ENCODE peak calls at places on chromosomes 3 and 15, in five cellular contexts. L, G, K, J and C are unnamed samples.

GRCh38 chr3:157166115-157166514 is 6.2 kb upstream of the CCNL1 start:
- DNase-seq in K (no peak), J (no peak), L (no peak), G (no peak), C (no peak)

GRCh38 chr3:124063168-124063909 is 71.4 kb upstream of the ROPN1 start:
- DNase-seq in G (peak; percentile 47), J (no peak), L (no peak), K (no peak), C (no peak)

GRCh38 chr3:151285940-151286339 is 7.6 kb upstream of the P2RY14 start:
- DNase-seq in L (no peak), G (no peak), J (no peak), K (no peak), C (no peak)

GRCh38 chr3:122858373-122858772 is 63.5 kb downstream of the SLC49A4 start:
- DNase-seq in G (peak; percentile 58), L (no peak), K (no peak), J (no peak), C (no peak)

GRCh38 chr3:161268601-161269000 is 47.5 kb downstream of the NMD3 start:
- DNase-seq in L (no peak), G (no peak), K (no peak), J (no peak), C (peak; percentile 70)

GRCh38 chr3:39637807-39638206 is 170.3 kb downstream of the MOBP start:
- DNase-seq in G (peak; percentile 32), J (no peak), L (no peak), K (no peak), C (peak; percentile 43)

GRCh38 chr3:39541917-39542329 is 74.4 kb downstream of the MOBP start:
- DNase-seq in J (no peak), G (peak; percentile 50), K (no peak), L (no peak), C (no peak)

GRCh38 chr3:6099458-6100137 is 761.3 kb upstream of the GRM7 start:
- DNase-seq in K (peak; percentile 12), G (no peak), L (peak; percentile 19), J (no peak), C (no peak)

GRCh38 chr3:170054204-170054603 is 16.4 kb downstream of the GPR160 start:
- DNase-seq in L (no peak), J (no peak), G (no peak), K (no peak), C (no peak)

GRCh38 chr15:71329041-71329440 is 213.8 kb downstream of the THSD4 start:
- DNase-seq in J (peak; percentile 23), G (peak; percentile 50), L (peak; percentile 33), K (peak; percentile 83), C (no peak)

GRCh38 chr3:190031887-190032752 is 88.6 kb downstream of the P3H2 start:
- DNase-seq in K (no peak), L (no peak), J (no peak), G (no peak), C (no peak)

GRCh38 chr15:72934006-72934405 is 118.3 kb upstream of the NEO1 start:
- DNase-seq in G (peak; percentile 37), L (no peak), K (no peak), J (no peak), C (no peak)

GRCh38 chr3:61807865-61808276 is 246.5 kb downstream of the PTPRG start:
- DNase-seq in L (no peak), J (no peak), K (no peak), G (peak; percentile 71), C (no peak)

GRCh38 chr15:78739996-78740903 is 71.0 kb downstream of the ADAMTS7 start:
- DNase-seq in G (peak; percentile 38), K (no peak), L (peak; percentile 79), J (no peak), C (peak; percentile 91)

GRCh38 chr15:61275451-61275850 is 46.3 kb upstream of the RORA start:
- DNase-seq in J (no peak), K (no peak), L (no peak), G (no peak), C (no peak)

GRCh38 chr3:63231556-63231955 is 46.6 kb upstream of the SYNPR start:
- DNase-seq in G (no peak), J (no peak), L (no peak), K (no peak), C (no peak)

GRCh38 chr3:67646586-67647234 is 7.7 kb downstream of the SUCLG2 start:
- DNase-seq in K (no peak), J (no peak), G (peak; percentile 43), L (no peak), C (peak; percentile 45)

GRCh38 chr3:170907519-170908234 is 760 bp downstream of the EIF5A2 start:
- DNase-seq in J (no peak), L (no peak), G (peak; percentile 34), K (no peak), C (no peak)

GRCh38 chr3:77041156-77041696 is 1.3 kb downstream of the ROBO2 start:
- DNase-seq in L (no peak), K (no peak), G (no peak), J (no peak), C (no peak)

GRCh38 chr3:88149146-88149515 is 628 bp upstream of the C3orf38 start:
- DNase-seq in K (no peak), L (no peak), G (no peak), J (no peak), C (peak; percentile 38)

GRCh38 chr3:129597087-129597791 is 9.2 kb downstream of the PLXND1 start:
- DNase-seq in J (no peak), G (peak; percentile 70), K (peak; percentile 79), L (no peak), C (no peak)

GRCh38 chr3:168071535-168071934 is 24.2 kb downstream of the GOLIM4 start:
- DNase-seq in J (no peak), K (no peak), G (peak; percentile 68), L (no peak), C (peak; percentile 24)

GRCh38 chr3:180085122-180085710 is 48.5 kb upstream of the PEX5L start:
- DNase-seq in L (no peak), K (no peak), G (no peak), J (no peak), C (no peak)

GRCh38 chr3:158330820-158331219 is 220.9 kb downstream of the RSRC1 start:
- DNase-seq in J (no peak), G (peak; percentile 18), K (no peak), L (no peak), C (peak; percentile 43)

GRCh38 chr3:20837676-20838302 is 651.8 kb upstream of the SGO1 start:
- DNase-seq in J (no peak), G (no peak), K (no peak), L (no peak), C (no peak)

GRCh38 chr3:14506626-14507344 is 33.4 kb downstream of the GRIP2 start:
- DNase-seq in J (no peak), L (no peak), K (peak; percentile 11), G (no peak), C (no peak)

GRCh38 chr3:13769422-13769821 is 110.4 kb downstream of the WNT7A start:
- DNase-seq in G (no peak), J (no peak), L (no peak), K (no peak), C (no peak)

GRCh38 chr3:121800906-121801305 is 34.0 kb downstream of the IQCB1 start:
- DNase-seq in L (no peak), G (no peak), K (no peak), J (no peak), C (no peak)

DNA sequence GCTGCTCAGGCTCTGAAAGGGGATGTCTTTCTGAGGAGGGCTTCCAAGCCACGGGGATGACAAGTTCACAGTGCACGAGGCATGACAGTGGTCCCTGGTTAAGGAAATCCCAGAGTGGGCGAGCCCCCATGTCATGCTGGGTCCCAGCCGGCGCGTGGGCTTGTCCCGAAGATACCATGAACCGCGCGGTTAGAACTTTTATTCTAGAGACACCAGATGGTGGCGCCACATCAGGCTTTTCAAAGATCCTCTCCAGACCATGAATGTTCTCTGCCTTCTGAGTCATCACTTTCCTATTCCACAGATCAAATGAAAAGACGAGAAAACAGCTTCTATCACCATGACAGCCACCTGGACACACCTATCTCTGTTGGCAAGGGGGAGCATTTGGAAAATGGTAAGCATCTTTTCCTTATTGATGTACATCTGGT is 227.8 kb upstream of the LYSMD4 start:
- DNase-seq in K (no peak), L (peak; percentile 19), J (no peak), G (peak; percentile 61), C (no peak)
- TF ChIP-seq CTCF in K (no peak), L (no peak), J (no peak), G (peak; percentile 51), C (no peak)

GRCh38 chr15:65386886-65387285 is 9.1 kb upstream of the IGDCC3 start:
- DNase-seq in K (no peak), G (no peak), J (no peak), L (no peak), C (no peak)

GRCh38 chr15:65384895-65385867 is 7.4 kb upstream of the IGDCC3 start:
- DNase-seq in J (peak; percentile 51), G (peak; percentile 92), L (peak; percentile 90), K (peak; percentile 87), C (peak; percentile 91)

GRCh38 chr15:65386376-65386775 is 8.6 kb upstream of the IGDCC3 start:
- DNase-seq in G (no peak), L (no peak), J (no peak), K (no peak), C (no peak)

GRCh38 chr15:65384505-65384894 is 6.7 kb upstream of the IGDCC3 start:
- DNase-seq in K (no peak), J (no peak), L (no peak), G (no peak), C (no peak)

DNA sequence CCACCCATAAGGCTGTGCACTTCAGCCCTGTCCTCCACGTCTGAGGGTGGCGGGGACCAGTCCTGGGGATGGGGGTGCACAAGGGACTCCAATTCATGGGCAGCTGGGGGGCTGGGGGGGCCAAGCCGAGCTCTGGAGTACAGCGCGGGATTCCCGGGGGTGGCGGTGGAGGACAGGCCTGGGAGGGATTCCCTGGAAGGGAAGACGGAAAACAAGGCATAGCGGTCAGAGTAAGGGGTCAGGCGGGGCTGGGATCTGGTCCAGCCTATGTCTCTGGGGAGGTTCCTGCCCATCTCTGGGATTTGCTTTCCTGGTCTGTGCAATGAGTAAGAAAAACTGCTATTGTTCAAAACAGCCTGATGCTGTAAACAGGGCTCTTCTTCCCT is 8.1 kb upstream of the IGDCC3 start:
- DNase-seq in K (peak; percentile 67), G (peak; percentile 83), J (no peak), L (no peak), C (no peak)
- TF ChIP-seq CTCF in K (no peak), G (no peak), J (peak; percentile 19), L (no peak), C (no peak)

GRCh38 chr3:194130807-194131589 is 5.0 kb upstream of the HES1 start:
- DNase-seq in J (no peak), K (no peak), L (peak; percentile 70), G (peak; percentile 38), C (peak; percentile 70)
- TF ChIP-seq CTCF in J (no peak), K (no peak), L (no peak), G (no peak), C (no peak)

DNA sequence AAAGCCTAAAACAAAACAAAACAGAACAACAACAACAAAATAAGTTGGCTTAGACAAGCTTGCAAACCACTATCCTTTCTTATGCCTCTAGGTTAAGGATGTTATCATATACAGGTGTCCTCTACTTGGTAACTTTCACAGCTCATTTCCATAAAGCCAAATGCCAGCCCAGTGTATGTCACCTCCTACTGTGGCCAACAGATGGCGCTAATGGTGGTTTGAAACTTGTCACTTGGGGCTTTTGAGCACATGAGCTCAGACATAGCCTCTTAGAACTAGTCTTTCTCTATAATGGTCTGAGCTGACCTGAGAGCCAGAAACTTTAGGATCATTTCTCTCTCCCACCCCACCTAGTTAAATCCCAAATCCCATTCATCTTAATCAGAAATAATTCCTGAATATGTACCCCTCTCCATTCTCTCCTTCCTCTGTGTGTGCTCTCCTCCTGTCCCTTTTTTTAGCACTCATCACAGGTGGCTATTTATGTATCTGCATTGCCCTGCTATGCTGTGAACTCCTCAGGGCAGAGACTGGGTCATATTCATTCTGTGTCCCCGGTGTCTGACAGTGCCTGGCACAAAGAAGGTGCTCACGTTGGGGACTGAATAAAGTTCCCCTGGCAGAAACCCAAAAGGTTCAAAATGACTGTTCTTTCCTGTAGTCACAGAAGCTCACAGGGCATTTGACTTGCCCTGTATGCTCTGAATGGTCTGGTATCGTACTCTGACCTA is 319.2 kb upstream of the AZI2 start:
- DNase-seq in J (peak; percentile 9), K (peak; percentile 34), L (peak; percentile 64), G (peak; percentile 80), C (peak; percentile 63)
- TF ChIP-seq CTCF in J (peak; percentile 71), K (peak; percentile 42), L (peak; percentile 67), G (peak; percentile 92), C (peak; percentile 48)